ENCODE peak calls at places on chromosomes 7 and 10, in four cellular contexts. W is NB4; Y is stimulated activated CD4-positive, alpha-beta T cell treated with anti-CD3 and anti-CD28 coated beads, Interleukin-2, amount 100 ng/mL, for 48 hours; S is prostate gland. X is an unnamed sample.

GRCh38 chr7:97845622-97846203 is 26.5 kb downstream of the ASNS start:
- DNase-seq in W (peak), Y (no peak), S (no peak), X (peak)

GRCh38 chr10:47165711-47166404 is 134.1 kb upstream of the GDF10 start:
- DNase-seq in W (peak), Y (peak), S (peak), X (peak)

GRCh38 chr10:86651021-86651471 is 3.3 kb upstream of the OPN4 start:
- DNase-seq in W (no peak), Y (no peak), S (no peak), X (no peak)

GRCh38 chr10:105187243-105187642 is 546.2 kb downstream of the SORCS3 start:
- DNase-seq in W (no peak), Y (no peak), S (no peak), X (peak)

GRCh38 chr10:121974019-121974534 is 940 bp downstream of the NSMCE4A start:
- DNase-seq in W (no peak), Y (no peak), S (no peak), X (no peak)

GRCh38 chr10:89522463-89522862 is 12.9 kb downstream of the SLC16A12 start:
- DNase-seq in W (no peak), Y (no peak), S (no peak), X (peak)

GRCh38 chr7:657565-658119 is 68.9 kb upstream of the DNAAF5 start:
- DNase-seq in W (peak), Y (no peak), S (no peak), X (peak)

GRCh38 chr10:69303632-69304035 is 25.3 kb downstream of the HK1 start:
- DNase-seq in W (no peak), Y (no peak), S (no peak), X (no peak)

GRCh38 chr10:64636461-64636860 is 1115.3 kb downstream of the REEP3 start:
- DNase-seq in W (no peak), Y (no peak), S (no peak), X (no peak)

GRCh38 chr10:70380350-70381135 is 1.9 kb downstream of the LRRC20 start:
- DNase-seq in W (no peak), Y (no peak), S (no peak), X (no peak)

GRCh38 chr10:96222441-96222840 is 48.9 kb downstream of the BLNK start:
- DNase-seq in W (no peak), Y (no peak), S (no peak), X (no peak)

GRCh38 chr7:66307591-66308215 is 102.6 kb downstream of the TPST1 start:
- DNase-seq in W (no peak), Y (no peak), S (no peak), X (peak)

GRCh38 chr7:22697897-22698645 is 28.9 kb upstream of the IL6 start:
- DNase-seq in W (no peak), Y (no peak), S (no peak), X (no peak)

GRCh38 chr7:121328508-121329459 is at the start of gene WNT16:
- DNase-seq in W (no peak), Y (no peak), S (no peak), X (no peak)

X was measured in amniotic epithelial cell.